ENCODE peak calls at places on chromosomes 4 and X, in six cellular contexts. One of them, this sample, is unnamed.

GRCh38 chr4:99693164-99693563 is 35.5 kb upstream of the C4orf54 start:
- DNase-seq in lower lobe of right lung: no peak
- DNase-seq in fibroblast of the aortic adventitia: no peak
- DNase-seq in body of pancreas: no peak
- DNase-seq in AG09309: no peak
- DNase-seq in neural progenitor cell: no peak
- DNase-seq in this sample: no peak

GRCh38 chr4:183783933-183784622 is 121.0 kb upstream of the STOX2 start:
- DNase-seq in fibroblast of the aortic adventitia: peak; percentile 63
- DNase-seq in AG09309: peak; percentile 47
- DNase-seq in lower lobe of right lung: no peak
- DNase-seq in body of pancreas: no peak
- DNase-seq in neural progenitor cell: peak; percentile 56
- DNase-seq in this sample: no peak

GRCh38 chr4:64960516-64960915 is 551.3 kb upstream of the TECRL start:
- DNase-seq in fibroblast of the aortic adventitia: no peak
- DNase-seq in body of pancreas: no peak
- DNase-seq in AG09309: no peak
- DNase-seq in neural progenitor cell: no peak
- DNase-seq in lower lobe of right lung: no peak
- DNase-seq in this sample: no peak

GRCh38 chrX:41730101-41730500 is 6.1 kb downstream of the GPR82 start:
- DNase-seq in lower lobe of right lung: no peak
- DNase-seq in body of pancreas: no peak
- DNase-seq in neural progenitor cell: no peak
- DNase-seq in AG09309: no peak
- DNase-seq in fibroblast of the aortic adventitia: peak; percentile 12
- DNase-seq in this sample: no peak

GRCh38 chrX:103730746-103731508 is 20.2 kb downstream of the TMEM31 start:
- DNase-seq in fibroblast of the aortic adventitia: peak; percentile 87
- DNase-seq in lower lobe of right lung: no peak
- DNase-seq in AG09309: peak; percentile 23
- DNase-seq in body of pancreas: no peak
- DNase-seq in neural progenitor cell: no peak
- DNase-seq in this sample: no peak

GRCh38 chr4:71382125-71382524 is 43.3 kb downstream of the SLC4A4 start:
- DNase-seq in fibroblast of the aortic adventitia: no peak
- DNase-seq in body of pancreas: no peak
- DNase-seq in AG09309: no peak
- DNase-seq in neural progenitor cell: no peak
- DNase-seq in lower lobe of right lung: no peak
- DNase-seq in this sample: no peak

GRCh38 chr4:123444298-123444731 is 47.7 kb downstream of the SPRY1 start:
- DNase-seq in body of pancreas: no peak
- DNase-seq in AG09309: no peak
- DNase-seq in lower lobe of right lung: no peak
- DNase-seq in fibroblast of the aortic adventitia: peak; percentile 42
- DNase-seq in neural progenitor cell: peak; percentile 91
- DNase-seq in this sample: peak; percentile 25

GRCh38 chrX:147174596-147174995 is 360.1 kb upstream of the CXorf51A start:
- DNase-seq in neural progenitor cell: no peak
- DNase-seq in body of pancreas: no peak
- DNase-seq in fibroblast of the aortic adventitia: no peak
- DNase-seq in AG09309: no peak
- DNase-seq in lower lobe of right lung: no peak
- DNase-seq in this sample: no peak

GRCh38 chr4:139725236-139725635 is 59.6 kb downstream of the MGST2 start:
- DNase-seq in neural progenitor cell: no peak
- DNase-seq in lower lobe of right lung: no peak
- DNase-seq in AG09309: no peak
- DNase-seq in body of pancreas: no peak
- DNase-seq in fibroblast of the aortic adventitia: no peak
- DNase-seq in this sample: no peak

GRCh38 chr4:98657531-98658286 is 702 bp downstream of the TSPAN5 start:
- DNase-seq in neural progenitor cell: peak; percentile 72
- DNase-seq in body of pancreas: no peak
- DNase-seq in fibroblast of the aortic adventitia: peak; percentile 69
- DNase-seq in AG09309: no peak
- DNase-seq in lower lobe of right lung: no peak
- DNase-seq in this sample: no peak

GRCh38 chr4:26020083-26020668 is 106.2 kb downstream of the SMIM20 start:
- DNase-seq in fibroblast of the aortic adventitia: peak; percentile 68
- DNase-seq in body of pancreas: no peak
- DNase-seq in lower lobe of right lung: no peak
- DNase-seq in AG09309: no peak
- DNase-seq in neural progenitor cell: no peak
- DNase-seq in this sample: no peak

GRCh38 chrX:80812176-80812575 is 2.5 kb upstream of the BRWD3 start:
- DNase-seq in body of pancreas: no peak
- DNase-seq in AG09309: no peak
- DNase-seq in fibroblast of the aortic adventitia: peak; percentile 50
- DNase-seq in lower lobe of right lung: peak; percentile 49
- DNase-seq in neural progenitor cell: peak; percentile 56
- DNase-seq in this sample: no peak

GRCh38 chr4:188372051-188372450 is 232.8 kb downstream of the TRIML1 start:
- DNase-seq in body of pancreas: no peak
- DNase-seq in fibroblast of the aortic adventitia: no peak
- DNase-seq in AG09309: peak; percentile 60
- DNase-seq in lower lobe of right lung: no peak
- DNase-seq in neural progenitor cell: no peak
- DNase-seq in this sample: no peak

GRCh38 chrX:120213438-120214265 is 37.0 kb upstream of the ZBTB33 start:
- DNase-seq in body of pancreas: peak; percentile 54
- DNase-seq in AG09309: peak; percentile 1
- DNase-seq in lower lobe of right lung: no peak
- DNase-seq in fibroblast of the aortic adventitia: peak; percentile 64
- DNase-seq in neural progenitor cell: peak; percentile 69
- DNase-seq in this sample: peak; percentile 1

GRCh38 chr4:140188975-140189374 is 35.0 kb upstream of the MAML3 start:
- DNase-seq in body of pancreas: no peak
- DNase-seq in fibroblast of the aortic adventitia: peak; percentile 96
- DNase-seq in AG09309: peak; percentile 43
- DNase-seq in neural progenitor cell: no peak
- DNase-seq in lower lobe of right lung: peak; percentile 49
- DNase-seq in this sample: peak; percentile 41

GRCh38 chr4:41658106-41658505 is 90.4 kb downstream of the PHOX2B start:
- DNase-seq in neural progenitor cell: no peak
- DNase-seq in fibroblast of the aortic adventitia: no peak
- DNase-seq in body of pancreas: no peak
- DNase-seq in lower lobe of right lung: no peak
- DNase-seq in AG09309: no peak
- DNase-seq in this sample: no peak

DNA sequence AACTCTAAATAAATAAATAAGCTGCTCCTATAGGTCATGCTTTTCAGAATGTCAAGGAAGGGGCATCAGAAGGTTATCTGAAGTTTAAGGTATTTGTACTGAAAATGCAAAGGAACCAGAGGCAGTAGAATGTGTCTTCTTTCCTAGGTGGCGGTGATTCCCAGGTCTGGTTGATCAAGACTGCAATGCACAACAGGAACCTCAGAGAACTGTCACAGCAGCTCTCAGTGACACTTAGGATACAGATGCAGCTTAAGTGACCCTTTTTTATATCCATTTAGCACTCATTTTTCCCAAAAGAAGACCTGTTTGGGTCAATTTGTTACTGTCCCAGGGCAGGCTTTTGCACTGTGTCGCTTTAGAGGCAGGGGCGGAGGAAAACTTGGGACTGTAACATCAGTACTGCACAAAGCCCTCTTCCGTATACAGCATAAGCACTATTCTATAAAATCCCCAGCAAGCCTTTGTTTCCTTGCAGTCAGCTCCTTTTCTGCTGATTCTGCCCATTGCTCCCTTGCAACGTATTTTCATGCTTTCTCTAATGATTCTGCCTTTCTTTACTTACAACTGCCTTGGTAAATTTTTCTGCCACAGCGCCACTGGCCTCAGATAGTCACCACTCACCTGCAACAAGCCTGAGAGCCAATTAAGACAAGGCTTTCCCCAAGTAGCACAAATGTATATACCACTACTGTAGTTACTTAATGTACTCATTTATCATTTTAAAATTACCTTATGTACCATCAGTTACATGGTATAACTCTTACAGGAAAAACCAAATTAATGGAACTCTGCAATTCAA is 1.5 kb upstream of the MND1 start:
- DNase-seq in AG09309: no peak
- DNase-seq in body of pancreas: no peak
- DNase-seq in lower lobe of right lung: no peak
- DNase-seq in neural progenitor cell: no peak
- DNase-seq in fibroblast of the aortic adventitia: no peak
- DNase-seq in this sample: no peak
- H3K4me3 ChIP-seq in AG09309: no peak overlapping the region
- H3K4me3 ChIP-seq in body of pancreas: no peak overlapping the region
- H3K4me3 ChIP-seq in lower lobe of right lung: no peak overlapping the region
- H3K4me3 ChIP-seq in neural progenitor cell: no peak overlapping the region
- H3K4me3 ChIP-seq in fibroblast of the aortic adventitia: no peak overlapping the region
- H3K4me3 ChIP-seq in this sample: no peak overlapping the region

GRCh38 chrX:134294548-134294947 is 57.6 kb downstream of the CCDC160 start:
- DNase-seq in lower lobe of right lung: no peak
- DNase-seq in AG09309: no peak
- DNase-seq in body of pancreas: no peak
- DNase-seq in neural progenitor cell: no peak
- DNase-seq in fibroblast of the aortic adventitia: peak; percentile 4
- DNase-seq in this sample: no peak
- TF ChIP-seq CTCF in lower lobe of right lung: no peak
- TF ChIP-seq CTCF in AG09309: peak; percentile 47
- TF ChIP-seq CTCF in body of pancreas: no peak
- TF ChIP-seq CTCF in neural progenitor cell: peak; percentile 22
- TF ChIP-seq CTCF in fibroblast of the aortic adventitia: peak; percentile 42
- TF ChIP-seq CTCF in this sample: peak; percentile 23

DNA sequence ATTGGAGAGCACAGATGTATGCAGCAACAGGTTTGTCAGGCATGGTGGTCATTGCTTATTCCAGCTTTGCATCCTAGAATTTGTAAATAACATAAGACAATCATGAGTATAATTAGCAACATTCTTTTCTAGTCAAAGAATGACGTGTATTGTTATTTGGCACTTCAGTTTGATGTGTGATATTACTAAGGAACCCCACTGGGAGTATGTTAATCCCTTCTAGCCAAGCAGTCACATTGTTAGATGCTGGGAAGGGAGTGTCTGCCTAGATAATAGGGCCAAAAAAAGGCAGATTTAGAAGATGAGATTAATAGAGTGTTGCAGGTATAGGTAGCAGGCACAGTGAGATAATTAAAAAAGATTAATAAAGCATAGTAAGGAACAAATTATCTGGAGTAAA is 159.2 kb upstream of the WDFY3 start:
- DNase-seq in lower lobe of right lung: no peak
- DNase-seq in fibroblast of the aortic adventitia: no peak
- DNase-seq in body of pancreas: no peak
- DNase-seq in neural progenitor cell: peak; percentile 51
- DNase-seq in AG09309: no peak
- DNase-seq in this sample: no peak
- H3K4me3 ChIP-seq in lower lobe of right lung: no peak overlapping the region
- H3K4me3 ChIP-seq in fibroblast of the aortic adventitia: no peak overlapping the region
- H3K4me3 ChIP-seq in body of pancreas: no peak overlapping the region
- H3K4me3 ChIP-seq in neural progenitor cell: no peak overlapping the region
- H3K4me3 ChIP-seq in AG09309: no peak overlapping the region
- H3K4me3 ChIP-seq in this sample: no peak overlapping the region

GRCh38 chr4:141772838-141773237 is 136.5 kb downstream of the IL15 start:
- DNase-seq in AG09309: no peak
- DNase-seq in neural progenitor cell: no peak
- DNase-seq in lower lobe of right lung: no peak
- DNase-seq in fibroblast of the aortic adventitia: no peak
- DNase-seq in body of pancreas: no peak
- DNase-seq in this sample: no peak
- TF ChIP-seq CTCF in AG09309: no peak
- TF ChIP-seq CTCF in neural progenitor cell: no peak
- TF ChIP-seq CTCF in lower lobe of right lung: no peak
- TF ChIP-seq CTCF in fibroblast of the aortic adventitia: no peak
- TF ChIP-seq CTCF in body of pancreas: no peak
- TF ChIP-seq CTCF in this sample: no peak

DNA sequence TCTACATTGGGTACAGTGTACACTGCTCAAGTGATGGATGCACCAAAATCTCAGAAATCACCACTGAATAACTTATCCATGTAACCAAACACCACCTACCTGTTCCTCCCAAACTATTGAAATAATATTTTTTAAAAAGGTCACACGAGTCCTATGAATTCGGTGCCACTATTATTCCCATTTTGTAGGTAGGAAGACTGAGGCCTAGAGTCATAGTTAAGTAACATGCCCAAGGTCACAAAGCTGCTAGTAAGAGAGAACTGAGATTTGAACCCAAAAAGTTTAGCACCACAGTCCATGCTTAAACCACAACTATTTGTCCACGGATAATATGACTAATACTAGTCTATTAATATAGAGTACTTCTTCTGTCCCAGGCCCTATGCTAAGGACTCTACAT is 2.7 kb downstream of the ARHGEF6 start:
- DNase-seq in fibroblast of the aortic adventitia: no peak
- DNase-seq in AG09309: no peak
- DNase-seq in lower lobe of right lung: no peak
- DNase-seq in body of pancreas: no peak
- DNase-seq in neural progenitor cell: no peak
- DNase-seq in this sample: no peak
- H3K4me3 ChIP-seq in fibroblast of the aortic adventitia: no peak overlapping the region
- H3K4me3 ChIP-seq in AG09309: no peak overlapping the region
- H3K4me3 ChIP-seq in lower lobe of right lung: no peak overlapping the region
- H3K4me3 ChIP-seq in body of pancreas: no peak overlapping the region
- H3K4me3 ChIP-seq in neural progenitor cell: no peak overlapping the region
- H3K4me3 ChIP-seq in this sample: no peak overlapping the region

GRCh38 chrX:99305573-99305972 is 1104.5 kb downstream of the PCDH19 start:
- DNase-seq in body of pancreas: no peak
- DNase-seq in fibroblast of the aortic adventitia: no peak
- DNase-seq in lower lobe of right lung: no peak
- DNase-seq in neural progenitor cell: no peak
- DNase-seq in AG09309: no peak
- DNase-seq in this sample: no peak

DNA sequence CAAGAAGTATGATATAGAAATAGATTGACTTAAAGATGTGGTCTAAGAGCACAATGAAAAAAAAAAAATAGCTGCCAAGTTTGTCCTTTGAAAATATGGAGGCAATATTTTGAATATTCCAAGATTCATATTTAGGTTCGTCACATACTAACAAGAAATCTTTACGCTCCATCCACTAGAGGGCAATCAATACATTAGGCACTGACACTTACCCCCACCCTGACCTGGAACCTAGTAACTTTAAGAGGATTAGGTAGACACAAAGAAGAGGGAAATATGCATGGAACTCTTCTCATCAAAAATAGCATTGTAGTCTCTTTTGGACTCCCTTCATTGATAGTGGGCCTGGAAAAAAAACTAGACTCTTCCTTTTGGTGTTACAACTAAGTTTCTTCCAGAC is 1108.1 kb downstream of the PCDH19 start:
- DNase-seq in AG09309: no peak
- DNase-seq in fibroblast of the aortic adventitia: no peak
- DNase-seq in neural progenitor cell: peak; percentile 71
- DNase-seq in body of pancreas: no peak
- DNase-seq in lower lobe of right lung: no peak
- DNase-seq in this sample: no peak
- TF ChIP-seq CTCF in AG09309: peak; percentile 21
- TF ChIP-seq CTCF in fibroblast of the aortic adventitia: no peak
- TF ChIP-seq CTCF in neural progenitor cell: peak; percentile 70
- TF ChIP-seq CTCF in body of pancreas: no peak
- TF ChIP-seq CTCF in lower lobe of right lung: no peak
- TF ChIP-seq CTCF in this sample: peak; percentile 22

GRCh38 chr4:120218981-120219380 is 152.3 kb upstream of the MAD2L1 start:
- DNase-seq in body of pancreas: no peak
- DNase-seq in lower lobe of right lung: no peak
- DNase-seq in fibroblast of the aortic adventitia: no peak
- DNase-seq in neural progenitor cell: no peak
- DNase-seq in AG09309: no peak
- DNase-seq in this sample: no peak
- H3K4me3 ChIP-seq in body of pancreas: no peak overlapping the region
- H3K4me3 ChIP-seq in lower lobe of right lung: no peak overlapping the region
- H3K4me3 ChIP-seq in fibroblast of the aortic adventitia: no peak overlapping the region
- H3K4me3 ChIP-seq in neural progenitor cell: no peak overlapping the region
- H3K4me3 ChIP-seq in AG09309: no peak overlapping the region
- H3K4me3 ChIP-seq in this sample: no peak overlapping the region

This sample was measured in kidney epithelial cell.